ENCODE peak calls at places on chromosome 12, in five cellular contexts. W, V, T, E and N are unnamed samples.

GRCh38 chr12:101877816-101878811 is 734 bp downstream of the DRAM1 start:
- DNase-seq in W (no peak), T (peak), V (peak), E (no peak), N (peak)

GRCh38 chr12:54129028-54129903 is 59.5 kb downstream of the SMUG1 start:
- DNase-seq in E (no peak), T (no peak), W (no peak), V (no peak), N (peak)

GRCh38 chr12:24979971-24980730 is 31.2 kb upstream of the BCAT1 start:
- DNase-seq in E (no peak), W (no peak), T (no peak), V (no peak), N (no peak)

GRCh38 chr12:12946686-12947355 is 5.1 kb downstream of the GPRC5D start:
- DNase-seq in T (no peak), W (no peak), E (no peak), V (no peak), N (no peak)

GRCh38 chr12:104350211-104350908 is 46.8 kb downstream of the EID3 start:
- DNase-seq in E (no peak), W (no peak), T (no peak), V (no peak), N (no peak)

GRCh38 chr12:76755829-76756379 is 8.0 kb upstream of the ZDHHC17 start:
- DNase-seq in W (no peak), T (no peak), E (no peak), V (no peak), N (peak)

GRCh38 chr12:82832091-82832490 is 145.4 kb downstream of the TMTC2 start:
- DNase-seq in W (no peak), V (no peak), T (no peak), E (no peak), N (no peak)

GRCh38 chr12:88931598-88931997 is 351.3 kb upstream of the KITLG start:
- DNase-seq in T (no peak), V (peak), W (no peak), E (no peak), N (no peak)

GRCh38 chr12:109753054-109753401 is 39.4 kb downstream of the FAM222A start:
- DNase-seq in T (no peak), E (no peak), W (no peak), V (peak), N (no peak)

GRCh38 chr12:128745772-128746689 is 77.7 kb downstream of the SLC15A4 start:
- DNase-seq in W (no peak), V (no peak), E (no peak), T (no peak), N (no peak)

GRCh38 chr12:99024191-99024590 is 379.1 kb downstream of the APAF1 start:
- DNase-seq in V (no peak), T (no peak), E (no peak), W (no peak), N (no peak)

GRCh38 chr12:16610006-16610520 is 4.1 kb upstream of the LMO3 start:
- DNase-seq in V (no peak), E (no peak), T (no peak), W (no peak), N (no peak)

GRCh38 chr12:80860206-80860605 is 77.5 kb downstream of the LIN7A start:
- DNase-seq in W (no peak), T (no peak), V (no peak), E (no peak), N (no peak)

GRCh38 chr12:57332646-57333312 is 81.8 kb upstream of the STAC3 start:
- DNase-seq in W (no peak), T (no peak), E (no peak), V (no peak), N (no peak)

GRCh38 chr12:9646794-9647622 is 22.5 kb upstream of the CLEC2D start:
- DNase-seq in E (no peak), V (no peak), T (no peak), W (peak), N (peak)

GRCh38 chr12:96083020-96083489 is 47.7 kb upstream of the LTA4H start:
- DNase-seq in W (no peak), E (no peak), T (no peak), V (no peak), N (no peak)